ENCODE peak calls at places on chromosome 13, in ten cellular contexts. One of them, this sample, is unnamed.

GRCh38 chr13:109593230-109593629 is 193.2 kb downstream of the IRS2 start:
- ATAC-seq in K562: no peak
- ATAC-seq in natural killer cell: no peak
- ATAC-seq in gastroesophageal sphincter: no peak
- ATAC-seq in right cardiac atrium: no peak
- ATAC-seq in activated CD8-positive, alpha-beta T cell treated with anti-CD3 and anti-CD28 coated beads for 36 hours: no peak
- ATAC-seq in left cardiac atrium: no peak
- ATAC-seq in activated T-cell treated with anti-CD3 and anti-CD28 coated beads, Interleukin-2, amount 50 U/mL, for 4 hours: no peak
- ATAC-seq in CD8-positive, alpha-beta T cell: no peak
- ATAC-seq in HepG2: peak; percentile 74
- ATAC-seq in this sample: no peak

GRCh38 chr13:63463782-63464610 is 2048.3 kb upstream of the PCDH20 start:
- ATAC-seq in K562: no peak
- ATAC-seq in natural killer cell: no peak
- ATAC-seq in gastroesophageal sphincter: no peak
- ATAC-seq in right cardiac atrium: no peak
- ATAC-seq in activated CD8-positive, alpha-beta T cell treated with anti-CD3 and anti-CD28 coated beads for 36 hours: no peak
- ATAC-seq in left cardiac atrium: no peak
- ATAC-seq in activated T-cell treated with anti-CD3 and anti-CD28 coated beads, Interleukin-2, amount 50 U/mL, for 4 hours: no peak
- ATAC-seq in CD8-positive, alpha-beta T cell: no peak
- ATAC-seq in HepG2: no peak
- ATAC-seq in this sample: no peak

GRCh38 chr13:85367887-85368286 is 431.3 kb downstream of the SLITRK6 start:
- ATAC-seq in K562: no peak
- ATAC-seq in natural killer cell: no peak
- ATAC-seq in gastroesophageal sphincter: no peak
- ATAC-seq in right cardiac atrium: no peak
- ATAC-seq in activated CD8-positive, alpha-beta T cell treated with anti-CD3 and anti-CD28 coated beads for 36 hours: no peak
- ATAC-seq in left cardiac atrium: no peak
- ATAC-seq in activated T-cell treated with anti-CD3 and anti-CD28 coated beads, Interleukin-2, amount 50 U/mL, for 4 hours: no peak
- ATAC-seq in CD8-positive, alpha-beta T cell: no peak
- ATAC-seq in HepG2: no peak
- ATAC-seq in this sample: no peak

GRCh38 chr13:41827507-41828213 is 133.2 kb downstream of the VWA8 start:
- ATAC-seq in K562: no peak
- ATAC-seq in natural killer cell: no peak
- ATAC-seq in gastroesophageal sphincter: peak; percentile 84
- ATAC-seq in right cardiac atrium: peak; percentile 47
- ATAC-seq in activated CD8-positive, alpha-beta T cell treated with anti-CD3 and anti-CD28 coated beads for 36 hours: no peak
- ATAC-seq in left cardiac atrium: peak; percentile 70
- ATAC-seq in activated T-cell treated with anti-CD3 and anti-CD28 coated beads, Interleukin-2, amount 50 U/mL, for 4 hours: no peak
- ATAC-seq in CD8-positive, alpha-beta T cell: no peak
- ATAC-seq in HepG2: no peak
- ATAC-seq in this sample: no peak

GRCh38 chr13:112143753-112144615 is 77.0 kb downstream of the SOX1 start:
- ATAC-seq in K562: no peak
- ATAC-seq in natural killer cell: no peak
- ATAC-seq in gastroesophageal sphincter: no peak
- ATAC-seq in right cardiac atrium: no peak
- ATAC-seq in activated CD8-positive, alpha-beta T cell treated with anti-CD3 and anti-CD28 coated beads for 36 hours: no peak
- ATAC-seq in left cardiac atrium: no peak
- ATAC-seq in activated T-cell treated with anti-CD3 and anti-CD28 coated beads, Interleukin-2, amount 50 U/mL, for 4 hours: no peak
- ATAC-seq in CD8-positive, alpha-beta T cell: no peak
- ATAC-seq in HepG2: no peak
- ATAC-seq in this sample: no peak

GRCh38 chr13:97279079-97279411 is 56.9 kb downstream of the MBNL2 start:
- ATAC-seq in K562: no peak
- ATAC-seq in natural killer cell: no peak
- ATAC-seq in gastroesophageal sphincter: peak; percentile 62
- ATAC-seq in right cardiac atrium: peak; percentile 48
- ATAC-seq in activated CD8-positive, alpha-beta T cell treated with anti-CD3 and anti-CD28 coated beads for 36 hours: no peak
- ATAC-seq in left cardiac atrium: no peak
- ATAC-seq in activated T-cell treated with anti-CD3 and anti-CD28 coated beads, Interleukin-2, amount 50 U/mL, for 4 hours: no peak
- ATAC-seq in CD8-positive, alpha-beta T cell: no peak
- ATAC-seq in HepG2: no peak
- ATAC-seq in this sample: no peak

GRCh38 chr13:111187879-111188643 is 73.0 kb downstream of the ARHGEF7 start:
- ATAC-seq in K562: no peak
- ATAC-seq in natural killer cell: no peak
- ATAC-seq in gastroesophageal sphincter: peak; percentile 63
- ATAC-seq in right cardiac atrium: peak; percentile 32
- ATAC-seq in activated CD8-positive, alpha-beta T cell treated with anti-CD3 and anti-CD28 coated beads for 36 hours: no peak
- ATAC-seq in left cardiac atrium: no peak
- ATAC-seq in activated T-cell treated with anti-CD3 and anti-CD28 coated beads, Interleukin-2, amount 50 U/mL, for 4 hours: peak; percentile 27
- ATAC-seq in CD8-positive, alpha-beta T cell: no peak
- ATAC-seq in HepG2: no peak
- ATAC-seq in this sample: peak; percentile 38

GRCh38 chr13:40933508-40933907 is 85.6 kb downstream of the ELF1 start:
- ATAC-seq in K562: no peak
- ATAC-seq in natural killer cell: no peak
- ATAC-seq in gastroesophageal sphincter: no peak
- ATAC-seq in right cardiac atrium: no peak
- ATAC-seq in activated CD8-positive, alpha-beta T cell treated with anti-CD3 and anti-CD28 coated beads for 36 hours: peak; percentile 67
- ATAC-seq in left cardiac atrium: no peak
- ATAC-seq in activated T-cell treated with anti-CD3 and anti-CD28 coated beads, Interleukin-2, amount 50 U/mL, for 4 hours: no peak
- ATAC-seq in CD8-positive, alpha-beta T cell: peak; percentile 23
- ATAC-seq in HepG2: no peak
- ATAC-seq in this sample: no peak

GRCh38 chr13:64930636-64931035 is 2299.5 kb downstream of the PCDH9 start:
- ATAC-seq in K562: no peak
- ATAC-seq in natural killer cell: no peak
- ATAC-seq in gastroesophageal sphincter: no peak
- ATAC-seq in right cardiac atrium: no peak
- ATAC-seq in activated CD8-positive, alpha-beta T cell treated with anti-CD3 and anti-CD28 coated beads for 36 hours: no peak
- ATAC-seq in left cardiac atrium: no peak
- ATAC-seq in activated T-cell treated with anti-CD3 and anti-CD28 coated beads, Interleukin-2, amount 50 U/mL, for 4 hours: no peak
- ATAC-seq in CD8-positive, alpha-beta T cell: no peak
- ATAC-seq in HepG2: no peak
- ATAC-seq in this sample: no peak

GRCh38 chr13:102318233-102318632 is 83.6 kb downstream of the FGF14 start:
- ATAC-seq in K562: no peak
- ATAC-seq in natural killer cell: no peak
- ATAC-seq in gastroesophageal sphincter: no peak
- ATAC-seq in right cardiac atrium: peak; percentile 37
- ATAC-seq in activated CD8-positive, alpha-beta T cell treated with anti-CD3 and anti-CD28 coated beads for 36 hours: no peak
- ATAC-seq in left cardiac atrium: no peak
- ATAC-seq in activated T-cell treated with anti-CD3 and anti-CD28 coated beads, Interleukin-2, amount 50 U/mL, for 4 hours: no peak
- ATAC-seq in CD8-positive, alpha-beta T cell: no peak
- ATAC-seq in HepG2: no peak
- ATAC-seq in this sample: no peak

GRCh38 chr13:23384111-23384510 is 49.4 kb downstream of the SACS start:
- ATAC-seq in K562: no peak
- ATAC-seq in natural killer cell: no peak
- ATAC-seq in gastroesophageal sphincter: no peak
- ATAC-seq in right cardiac atrium: no peak
- ATAC-seq in activated CD8-positive, alpha-beta T cell treated with anti-CD3 and anti-CD28 coated beads for 36 hours: peak; percentile 86
- ATAC-seq in left cardiac atrium: no peak
- ATAC-seq in activated T-cell treated with anti-CD3 and anti-CD28 coated beads, Interleukin-2, amount 50 U/mL, for 4 hours: peak; percentile 93
- ATAC-seq in CD8-positive, alpha-beta T cell: no peak
- ATAC-seq in HepG2: no peak
- ATAC-seq in this sample: peak; percentile 97

GRCh38 chr13:100581504-100581903 is 7.1 kb downstream of the GGACT start:
- ATAC-seq in K562: peak; percentile 69
- ATAC-seq in natural killer cell: peak; percentile 62
- ATAC-seq in gastroesophageal sphincter: no peak
- ATAC-seq in right cardiac atrium: no peak
- ATAC-seq in activated CD8-positive, alpha-beta T cell treated with anti-CD3 and anti-CD28 coated beads for 36 hours: peak; percentile 80
- ATAC-seq in left cardiac atrium: no peak
- ATAC-seq in activated T-cell treated with anti-CD3 and anti-CD28 coated beads, Interleukin-2, amount 50 U/mL, for 4 hours: peak; percentile 58
- ATAC-seq in CD8-positive, alpha-beta T cell: peak; percentile 40
- ATAC-seq in HepG2: no peak
- ATAC-seq in this sample: peak; percentile 75

GRCh38 chr13:39209731-39210633 is 171.7 kb downstream of the NHLRC3 start:
- ATAC-seq in K562: no peak
- ATAC-seq in natural killer cell: no peak
- ATAC-seq in gastroesophageal sphincter: peak; percentile 93
- ATAC-seq in right cardiac atrium: peak; percentile 94
- ATAC-seq in activated CD8-positive, alpha-beta T cell treated with anti-CD3 and anti-CD28 coated beads for 36 hours: no peak
- ATAC-seq in left cardiac atrium: peak; percentile 50
- ATAC-seq in activated T-cell treated with anti-CD3 and anti-CD28 coated beads, Interleukin-2, amount 50 U/mL, for 4 hours: no peak
- ATAC-seq in CD8-positive, alpha-beta T cell: no peak
- ATAC-seq in HepG2: no peak
- ATAC-seq in this sample: no peak

GRCh38 chr13:105979586-105979985 is 555.9 kb downstream of the EFNB2 start:
- ATAC-seq in K562: no peak
- ATAC-seq in natural killer cell: no peak
- ATAC-seq in gastroesophageal sphincter: no peak
- ATAC-seq in right cardiac atrium: no peak
- ATAC-seq in activated CD8-positive, alpha-beta T cell treated with anti-CD3 and anti-CD28 coated beads for 36 hours: no peak
- ATAC-seq in left cardiac atrium: no peak
- ATAC-seq in activated T-cell treated with anti-CD3 and anti-CD28 coated beads, Interleukin-2, amount 50 U/mL, for 4 hours: no peak
- ATAC-seq in CD8-positive, alpha-beta T cell: no peak
- ATAC-seq in HepG2: peak; percentile 72
- ATAC-seq in this sample: no peak

GRCh38 chr13:113646921-113647340 is 11.1 kb downstream of the ATP4B start:
- ATAC-seq in K562: no peak
- ATAC-seq in natural killer cell: no peak
- ATAC-seq in gastroesophageal sphincter: peak; percentile 4
- ATAC-seq in right cardiac atrium: peak; percentile 25
- ATAC-seq in activated CD8-positive, alpha-beta T cell treated with anti-CD3 and anti-CD28 coated beads for 36 hours: peak; percentile 47
- ATAC-seq in left cardiac atrium: peak; percentile 20
- ATAC-seq in activated T-cell treated with anti-CD3 and anti-CD28 coated beads, Interleukin-2, amount 50 U/mL, for 4 hours: no peak
- ATAC-seq in CD8-positive, alpha-beta T cell: peak; percentile 44
- ATAC-seq in HepG2: no peak
- ATAC-seq in this sample: no peak

This sample was measured in activated T-helper 17 cell treated with anti-CD3 and anti-CD28 coated beads, Interleukin-2, amount 50 U/mL, for 72 hours.